ENCODE peak calls at places on chromosomes 12 and 14, in four cellular contexts. O is colonic mucosa, H is heart left ventricle, X is HCT116. W is an unnamed sample.
A peak's percentile ranks its signal among the peaks of the same experiment; 100 is the strongest.

GRCh38 chr14:104536942-104537612 is 42.5 kb upstream of the C14orf180 start:
- DNase-seq in O (no peak), H (peak; percentile 15), X (peak; percentile 12), W (no peak)

GRCh38 chr12:47636908-47637780 is 68.7 kb downstream of the RPAP3 start:
- DNase-seq in O (peak; percentile 45), H (no peak), X (peak; percentile 69), W (peak; percentile 73)

GRCh38 chr12:88578274-88578673 is 2.0 kb downstream of the KITLG start:
- DNase-seq in O (no peak), H (no peak), X (no peak), W (no peak)

GRCh38 chr14:100031506-100032281 is 33.5 kb upstream of the EVL start:
- DNase-seq in O (peak; percentile 28), H (no peak), X (peak; percentile 71), W (no peak)

GRCh38 chr14:56488306-56488705 is 91.3 kb upstream of the TMEM260 start:
- DNase-seq in O (no peak), H (no peak), X (no peak), W (no peak)

GRCh38 chr12:65500121-65500846 is 221.8 kb downstream of the MSRB3 start:
- DNase-seq in O (no peak), H (no peak), X (peak; percentile 93), W (no peak)

GRCh38 chr12:120240495-120240833 is 25.1 kb downstream of the PXN start:
- DNase-seq in O (no peak), H (no peak), X (no peak), W (no peak)

GRCh38 chr12:57165741-57166140 is 18.3 kb upstream of the LRP1-AS start:
- DNase-seq in O (peak; percentile 61), H (no peak), X (peak; percentile 36), W (no peak)

GRCh38 chr12:108297424-108297823 is 41.7 kb downstream of the CMKLR1 start:
- DNase-seq in O (no peak), H (no peak), X (no peak), W (no peak)

GRCh38 chr14:54893151-54893760 is 9.4 kb downstream of the GCH1 start:
- DNase-seq in O (no peak), H (no peak), X (peak; percentile 39), W (no peak)

GRCh38 chr12:53252349-53252916 is 15.7 kb upstream of the ESPL1 start:
- DNase-seq in O (peak; percentile 76), H (no peak), X (no peak), W (peak; percentile 73)

GRCh38 chr12:98998697-98999299 is 353.7 kb downstream of the APAF1 start:
- DNase-seq in O (no peak), H (no peak), X (peak; percentile 12), W (no peak)

GRCh38 chr14:81561084-81561775 is 27.6 kb upstream of the SEL1L start:
- DNase-seq in O (no peak), H (no peak), X (no peak), W (no peak)

GRCh38 chr14:92513966-92514843 is 624 bp downstream of the RIN3 start:
- DNase-seq in O (peak; percentile 67), H (no peak), X (no peak), W (peak; percentile 76)

GRCh38 chr12:124030510-124030909 is 57.5 kb downstream of the ZNF664 start:
- DNase-seq in O (no peak), H (no peak), X (no peak), W (no peak)

GRCh38 chr14:93971635-93972027 is 4.7 kb downstream of the ASB2 start:
- DNase-seq in O (no peak), H (no peak), X (no peak), W (no peak)

GRCh38 chr12:25384038-25384953 is 133.6 kb upstream of the KRAS start:
- DNase-seq in O (peak; percentile 65), H (no peak), X (no peak), W (no peak)

GRCh38 chr12:108622425-108622824 is 11.3 kb downstream of the SELPLG start:
- DNase-seq in O (no peak), H (peak; percentile 47), X (no peak), W (no peak)

GRCh38 chr14:77423423-77423822 is at the start of gene NOXRED1:
- DNase-seq in O (no peak), H (no peak), X (no peak), W (no peak)

GRCh38 chr12:89690925-89691324 is 17.7 kb downstream of the ATP2B1 start:
- DNase-seq in O (no peak), H (no peak), X (no peak), W (no peak)

GRCh38 chr12:101563197-101563596 is 31.6 kb upstream of the MYBPC1 start:
- DNase-seq in O (no peak), H (no peak), X (no peak), W (no peak)

GRCh38 chr12:47715393-47715876 is 9.6 kb upstream of the RPAP3 start:
- DNase-seq in O (peak; percentile 81), H (peak; percentile 84), X (peak; percentile 74), W (peak; percentile 70)

GRCh38 chr14:88439088-88439487 is 53.6 kb downstream of the SPATA7 start:
- DNase-seq in O (no peak), H (no peak), X (no peak), W (no peak)

GRCh38 chr14:45089813-45090212 is 5.9 kb downstream of the PRPF39 start:
- DNase-seq in O (no peak), H (no peak), X (no peak), W (no peak)

GRCh38 chr12:2586159-2587035 is 208.4 kb upstream of the FKBP4 start:
- DNase-seq in O (peak; percentile 24), H (no peak), X (no peak), W (peak; percentile 3)

GRCh38 chr12:389138-390096 is at the start of gene KDM5A:
- DNase-seq in O (peak; percentile 93), H (peak; percentile 94), X (peak; percentile 90), W (peak; percentile 94)

GRCh38 chr12:55823419-55823818 is 5.6 kb downstream of the ORMDL2 start:
- DNase-seq in O (no peak), H (no peak), X (no peak), W (no peak)

GRCh38 chr12:42564540-42564939 is 25.0 kb downstream of the PRICKLE1 start:
- DNase-seq in O (no peak), H (no peak), X (no peak), W (no peak)

GRCh38 chr14:100056964-100057817 is 8.0 kb upstream of the EVL start:
- DNase-seq in O (no peak), H (no peak), X (no peak), W (no peak)

GRCh38 chr14:30283822-30284446 is 275.0 kb upstream of the G2E3 start:
- DNase-seq in O (peak; percentile 51), H (no peak), X (peak; percentile 19), W (no peak)

GRCh38 chr12:8026282-8026637 is 6.3 kb upstream of the FOXJ2 start:
- DNase-seq in O (no peak), H (no peak), X (no peak), W (no peak)

GRCh38 chr14:39324097-39324496 is 90.4 kb downstream of the MIA2 start:
- DNase-seq in O (no peak), H (no peak), X (no peak), W (no peak)

GRCh38 chr12:45543887-45544286 is 185.6 kb upstream of the ARID2 start:
- DNase-seq in O (peak; percentile 56), H (peak; percentile 46), X (peak; percentile 80), W (no peak)

DNA sequence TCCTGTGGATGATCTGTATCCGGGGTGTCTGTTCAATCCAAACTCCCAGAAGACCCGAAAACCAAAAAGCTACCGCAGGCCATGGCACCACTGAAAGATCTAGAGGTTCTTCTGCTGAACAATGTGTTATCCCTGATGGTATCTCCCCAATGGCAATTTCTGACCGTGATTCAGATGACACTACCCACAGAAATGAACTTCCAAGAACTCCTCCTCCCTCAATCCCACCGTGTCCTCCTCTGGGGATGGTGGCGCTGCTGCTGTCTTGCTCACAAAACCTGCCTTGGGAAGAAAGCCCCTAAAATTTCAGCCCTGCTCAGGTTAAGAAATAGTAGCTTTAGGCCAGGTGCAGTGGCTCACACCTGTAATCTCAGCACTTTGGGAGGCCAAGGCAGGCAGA is 7.8 kb downstream of the CRACR2A start:
- DNase-seq in O (peak; percentile 10), H (no peak), X (no peak), W (no peak)
- H3K27me3 ChIP-seq in O (no peaks in the 10 kb centered on the region), H (no peaks in the 10 kb centered on the region), X (no peaks in the 10 kb centered on the region), W (no peaks in the 10 kb centered on the region)

GRCh38 chr12:131366261-131366871 is 344.5 kb upstream of the SFSWAP start:
- DNase-seq in O (no peak), H (no peak), X (no peak), W (no peak)

GRCh38 chr12:131363841-131364425 is 347.0 kb upstream of the SFSWAP start:
- DNase-seq in O (no peak), H (no peak), X (no peak), W (no peak)

GRCh38 chr12:131364903-131365820 is 345.7 kb upstream of the SFSWAP start:
- DNase-seq in O (no peak), H (no peak), X (no peak), W (no peak)

GRCh38 chr12:131363416-131363815 is 347.5 kb upstream of the SFSWAP start:
- DNase-seq in O (no peak), H (no peak), X (no peak), W (no peak)

GRCh38 chr12:131365821-131366260 is 345.0 kb upstream of the SFSWAP start:
- DNase-seq in O (no peak), H (no peak), X (no peak), W (no peak)
- H3K4me3 ChIP-seq in O (no peak overlapping the region), H (no peak overlapping the region), X (no peak overlapping the region), W (no peak overlapping the region)

GRCh38 chr12:96986883-96987523 is 79.9 kb downstream of the NEDD1 start:
- DNase-seq in O (no peak), H (no peak), X (peak; percentile 27), W (no peak)

GRCh38 chr12:96988919-96989318 is 81.9 kb downstream of the NEDD1 start:
- DNase-seq in O (no peak), H (no peak), X (no peak), W (no peak)

GRCh38 chr12:96994900-96995299 is 87.8 kb downstream of the NEDD1 start:
- DNase-seq in O (no peak), H (no peak), X (no peak), W (no peak)

GRCh38 chr12:96985515-96986362 is 78.7 kb downstream of the NEDD1 start:
- DNase-seq in O (no peak), H (peak; percentile 16), X (peak; percentile 6), W (peak; percentile 67)

GRCh38 chr12:96989916-96990315 is 82.9 kb downstream of the NEDD1 start:
- DNase-seq in O (no peak), H (no peak), X (peak; percentile 54), W (no peak)
- TF ChIP-seq CTCF in O (no peak), H (no peak), X (peak; percentile 50), W (no peak)

DNA sequence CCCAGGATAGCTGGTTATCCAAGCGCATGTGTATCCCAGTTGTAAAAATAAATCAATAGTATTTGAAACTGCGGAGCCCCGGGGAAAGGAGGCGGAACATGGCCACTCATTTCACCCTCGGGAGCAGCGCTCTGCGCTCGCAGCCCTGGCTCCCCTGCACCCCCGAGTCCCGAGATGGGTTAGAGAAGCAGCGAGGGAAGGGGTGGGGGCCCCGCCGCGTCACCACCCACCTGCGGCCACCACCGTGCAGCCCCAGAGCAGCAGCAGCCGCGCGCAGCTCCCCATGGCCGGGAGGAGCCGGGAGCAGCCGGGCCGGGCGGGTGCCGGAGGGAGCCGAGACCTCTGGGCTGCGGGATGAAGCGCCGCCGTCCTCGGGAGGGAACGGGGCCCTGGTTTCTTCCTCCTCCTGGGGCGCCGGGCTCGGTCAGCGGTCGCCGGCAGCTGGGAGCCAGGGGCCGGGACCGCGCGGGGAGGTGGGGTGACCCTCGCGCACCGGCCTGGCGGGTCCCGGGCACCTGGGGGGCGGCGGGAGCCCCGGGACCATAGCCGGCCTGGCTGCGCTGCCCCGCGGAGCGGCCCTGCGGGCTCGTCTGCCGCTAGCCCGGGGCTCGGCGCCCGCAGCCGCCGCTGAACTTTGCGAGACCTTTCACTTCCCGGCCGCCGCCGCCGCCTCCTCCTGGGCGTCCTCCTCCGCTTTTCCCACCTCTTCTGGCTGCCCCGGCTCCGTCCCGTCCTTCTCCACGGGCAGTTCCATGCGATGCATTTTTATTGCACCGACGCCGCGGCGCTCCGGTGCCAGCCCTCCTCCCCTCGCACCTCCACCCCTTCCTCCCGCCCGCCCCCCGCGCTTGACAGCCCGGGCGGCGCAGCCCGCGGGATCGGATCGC is at the start of gene NTN4:
- DNase-seq in O (peak; percentile 63), H (peak; percentile 68), X (no peak), W (peak; percentile 77)
- H3K27me3 ChIP-seq in O (no peaks in the 10 kb centered on the region), H (no peaks in the 10 kb centered on the region), X (peaks cover 7% of the 10 kb centered on the region), W (peaks cover 24% of the 10 kb centered on the region)